ENCODE peak calls at places on chromosomes 2 and 18, in seven cellular contexts. One of them, this sample, is unnamed.

GRCh38 chr2:27075219-27075871 is 3.1 kb upstream of the EMILIN1 start:
- DNase-seq in transverse colon: peak; percentile 71
- DNase-seq in AG20443: no peak
- DNase-seq in mammary epithelial cell: no peak
- DNase-seq in activated gamma-delta T cell treated with Interleukin-2 at 50 U/mL for 16 hours: peak; percentile 59
- DNase-seq in sigmoid colon: peak; percentile 83
- DNase-seq in ascending aorta: no peak
- DNase-seq in this sample: no peak

GRCh38 chr2:62363166-62363565 is 142.8 kb downstream of the TMEM17 start:
- DNase-seq in activated gamma-delta T cell treated with Interleukin-2 at 50 U/mL for 16 hours: no peak
- DNase-seq in AG20443: no peak
- DNase-seq in transverse colon: no peak
- DNase-seq in mammary epithelial cell: no peak
- DNase-seq in sigmoid colon: no peak
- DNase-seq in ascending aorta: no peak
- DNase-seq in this sample: no peak

GRCh38 chr2:190318931-190319556 is 582 bp downstream of the HIBCH start:
- DNase-seq in transverse colon: peak; percentile 25
- DNase-seq in activated gamma-delta T cell treated with Interleukin-2 at 50 U/mL for 16 hours: peak; percentile 7
- DNase-seq in mammary epithelial cell: peak; percentile 27
- DNase-seq in sigmoid colon: no peak
- DNase-seq in ascending aorta: no peak
- DNase-seq in AG20443: peak; percentile 11
- DNase-seq in this sample: peak; percentile 48

GRCh38 chr2:33518929-33519328 is 42.5 kb downstream of the RASGRP3 start:
- DNase-seq in AG20443: no peak
- DNase-seq in sigmoid colon: no peak
- DNase-seq in ascending aorta: no peak
- DNase-seq in mammary epithelial cell: peak; percentile 46
- DNase-seq in transverse colon: no peak
- DNase-seq in activated gamma-delta T cell treated with Interleukin-2 at 50 U/mL for 16 hours: no peak
- DNase-seq in this sample: no peak

GRCh38 chr2:144645055-144645778 is 125.3 kb upstream of the ZEB2 start:
- DNase-seq in AG20443: peak; percentile 27
- DNase-seq in transverse colon: no peak
- DNase-seq in ascending aorta: no peak
- DNase-seq in activated gamma-delta T cell treated with Interleukin-2 at 50 U/mL for 16 hours: no peak
- DNase-seq in mammary epithelial cell: peak; percentile 10
- DNase-seq in sigmoid colon: no peak
- DNase-seq in this sample: no peak

GRCh38 chr2:218822622-218823021 is 9.0 kb downstream of the PRKAG3 start:
- DNase-seq in mammary epithelial cell: no peak
- DNase-seq in activated gamma-delta T cell treated with Interleukin-2 at 50 U/mL for 16 hours: no peak
- DNase-seq in AG20443: peak; percentile 5
- DNase-seq in ascending aorta: no peak
- DNase-seq in transverse colon: no peak
- DNase-seq in sigmoid colon: no peak
- DNase-seq in this sample: no peak

GRCh38 chr18:45521777-45522176 is 93.5 kb upstream of the SLC14A2 start:
- DNase-seq in mammary epithelial cell: peak; percentile 34
- DNase-seq in AG20443: peak; percentile 51
- DNase-seq in transverse colon: no peak
- DNase-seq in sigmoid colon: no peak
- DNase-seq in ascending aorta: peak; percentile 19
- DNase-seq in activated gamma-delta T cell treated with Interleukin-2 at 50 U/mL for 16 hours: no peak
- DNase-seq in this sample: no peak

GRCh38 chr18:9730786-9731185 is 22.7 kb downstream of the RAB31 start:
- DNase-seq in sigmoid colon: no peak
- DNase-seq in activated gamma-delta T cell treated with Interleukin-2 at 50 U/mL for 16 hours: no peak
- DNase-seq in AG20443: no peak
- DNase-seq in transverse colon: no peak
- DNase-seq in ascending aorta: no peak
- DNase-seq in mammary epithelial cell: no peak
- DNase-seq in this sample: no peak

GRCh38 chr2:23291274-23291673 is 93.7 kb upstream of the KLHL29 start:
- DNase-seq in AG20443: peak; percentile 37
- DNase-seq in ascending aorta: no peak
- DNase-seq in mammary epithelial cell: no peak
- DNase-seq in sigmoid colon: peak; percentile 87
- DNase-seq in transverse colon: no peak
- DNase-seq in activated gamma-delta T cell treated with Interleukin-2 at 50 U/mL for 16 hours: no peak
- DNase-seq in this sample: no peak

GRCh38 chr2:3644891-3645605 is 13.0 kb upstream of the ALLC start:
- DNase-seq in mammary epithelial cell: no peak
- DNase-seq in AG20443: no peak
- DNase-seq in ascending aorta: no peak
- DNase-seq in sigmoid colon: peak; percentile 34
- DNase-seq in activated gamma-delta T cell treated with Interleukin-2 at 50 U/mL for 16 hours: no peak
- DNase-seq in transverse colon: no peak
- DNase-seq in this sample: no peak

GRCh38 chr18:35581555-35582309 is at the start of gene GALNT1:
- DNase-seq in ascending aorta: no peak
- DNase-seq in AG20443: peak; percentile 82
- DNase-seq in mammary epithelial cell: peak; percentile 3
- DNase-seq in sigmoid colon: no peak
- DNase-seq in transverse colon: no peak
- DNase-seq in activated gamma-delta T cell treated with Interleukin-2 at 50 U/mL for 16 hours: peak; percentile 6
- DNase-seq in this sample: peak; percentile 20

GRCh38 chr18:12597775-12598174 is 60.1 kb downstream of the SPIRE1 start:
- DNase-seq in mammary epithelial cell: peak; percentile 83
- DNase-seq in activated gamma-delta T cell treated with Interleukin-2 at 50 U/mL for 16 hours: no peak
- DNase-seq in AG20443: peak; percentile 88
- DNase-seq in ascending aorta: no peak
- DNase-seq in transverse colon: no peak
- DNase-seq in sigmoid colon: no peak
- DNase-seq in this sample: no peak

GRCh38 chr2:174449033-174449432 is 37.8 kb downstream of the GPR155 start:
- DNase-seq in mammary epithelial cell: no peak
- DNase-seq in sigmoid colon: no peak
- DNase-seq in AG20443: no peak
- DNase-seq in activated gamma-delta T cell treated with Interleukin-2 at 50 U/mL for 16 hours: no peak
- DNase-seq in ascending aorta: no peak
- DNase-seq in transverse colon: no peak
- DNase-seq in this sample: no peak

This sample was measured in small intestine.